ENCODE peak calls at places on chromosomes 13 and 19, in six cellular contexts. F is thoracic aorta; V is cerebellar cortex; T is stimulated activated naive CD8-positive, alpha-beta T cell treated with anti-CD3 and anti-CD28 coated beads, Interleukin-15, Interleukin-2, amounts not matched to agents 100 U/mL and 50 U/mL, for 24 hours; I is fibroblast of lung; B is naive B cell. Y is an unnamed sample.

GRCh38 chr13:66443926-66444325 is 786.2 kb downstream of the PCDH9 start:
- DNase-seq in F (no peak), V (no peak), T (no peak), I (no peak), B (no peak), Y (no peak)

GRCh38 chr13:110953833-110954532 is 39.1 kb upstream of the ANKRD10 start:
- DNase-seq in F (no peak), V (no peak), T (no peak), I (no peak), B (no peak), Y (no peak)

GRCh38 chr19:43311706-43312105 is 41.8 kb upstream of the CD177 start:
- DNase-seq in F (no peak), V (peak), T (no peak), I (no peak), B (no peak), Y (peak)

GRCh38 chr13:30725331-30726085 is 9.8 kb upstream of the ALOX5AP start:
- DNase-seq in F (no peak), V (peak), T (no peak), I (peak), B (no peak), Y (no peak)

GRCh38 chr19:16260160-16260793 is 62.6 kb downstream of the AP1M1 start:
- DNase-seq in F (no peak), V (no peak), T (no peak), I (no peak), B (no peak), Y (no peak)

GRCh38 chr19:5141278-5141925 is 172.5 kb downstream of the KDM4B start:
- DNase-seq in F (no peak), V (no peak), T (no peak), I (peak), B (no peak), Y (no peak)

GRCh38 chr13:45943965-45944364 is 92.4 kb upstream of the SIAH3 start:
- DNase-seq in F (no peak), V (no peak), T (no peak), I (peak), B (no peak), Y (no peak)

GRCh38 chr19:19805480-19805879 is 16.1 kb downstream of the ZNF506 start:
- DNase-seq in F (no peak), V (no peak), T (no peak), I (no peak), B (no peak), Y (no peak)

GRCh38 chr13:74575729-74576125 is 441.5 kb upstream of the KLF12 start:
- DNase-seq in F (peak), V (peak), T (peak), I (peak), B (no peak), Y (peak)

GRCh38 chr13:95217920-95218830 is 83.1 kb downstream of the ABCC4 start:
- DNase-seq in F (no peak), V (no peak), T (no peak), I (no peak), B (no peak), Y (no peak)

GRCh38 chr19:46081928-46082727 is 41.3 kb upstream of the IGFL4 start:
- DNase-seq in F (no peak), V (peak), T (peak), I (peak), B (no peak), Y (peak)

GRCh38 chr19:14580623-14581237 is 2.2 kb upstream of the CLEC17A start:
- DNase-seq in F (no peak), V (no peak), T (peak), I (no peak), B (no peak), Y (no peak)

GRCh38 chr13:79307866-79308298 is 98.2 kb downstream of the RBM26 start:
- DNase-seq in F (no peak), V (no peak), T (peak), I (peak), B (no peak), Y (peak)

GRCh38 chr19:21513651-21514050 is 8.2 kb downstream of the ZNF429 start:
- DNase-seq in F (no peak), V (no peak), T (no peak), I (peak), B (no peak), Y (no peak)

GRCh38 chr13:61795580-61795979 is 379.9 kb upstream of the PCDH20 start:
- DNase-seq in F (no peak), V (no peak), T (no peak), I (no peak), B (no peak), Y (no peak)

GRCh38 chr19:4866595-4867424 is 657 bp downstream of the PLIN3 start:
- DNase-seq in F (no peak), V (peak), T (peak), I (peak), B (peak), Y (peak)

GRCh38 chr13:104485571-104485970 is 1419.4 kb upstream of the SLC10A2 start:
- DNase-seq in F (no peak), V (no peak), T (no peak), I (no peak), B (no peak), Y (no peak)

Y was measured in HFFc6.